ENCODE peak calls at places on chromosomes 13 and 19, in six cellular contexts. L, Q, J, B, A and T are unnamed samples.

GRCh38 chr13:113930711-113931637 is 42.9 kb downstream of the C13orf46 start:
- DNase-seq in L (no peak), Q (no peak), J (no peak), B (peak), A (no peak), T (no peak)

GRCh38 chr13:43905435-43906031 is 25.8 kb downstream of the LACC1 start:
- DNase-seq in L (peak), Q (peak), J (no peak), B (peak), A (peak), T (peak)

GRCh38 chr13:98014766-98015165 is 61.3 kb downstream of the IPO5 start:
- DNase-seq in L (peak), Q (no peak), J (no peak), B (no peak), A (peak), T (no peak)

GRCh38 chr13:68551701-68552522 is 1321.8 kb upstream of the PCDH9 start:
- DNase-seq in L (no peak), Q (peak), J (no peak), B (no peak), A (no peak), T (peak)

GRCh38 chr13:45051315-45051714 is 62.0 kb downstream of the GPALPP1 start:
- DNase-seq in L (no peak), Q (no peak), J (no peak), B (no peak), A (no peak), T (no peak)

GRCh38 chr19:19477705-19478383 is 37.5 kb downstream of the TSSK6 start:
- DNase-seq in L (no peak), Q (no peak), J (no peak), B (no peak), A (no peak), T (no peak)

GRCh38 chr19:16532440-16533273 is 9.6 kb downstream of the CHERP start:
- DNase-seq in L (no peak), Q (no peak), J (no peak), B (no peak), A (no peak), T (no peak)

GRCh38 chr13:110841846-110842245 is 73.0 kb downstream of the ANKRD10 start:
- DNase-seq in L (peak), Q (no peak), J (no peak), B (no peak), A (no peak), T (no peak)

GRCh38 chr13:36420437-36420891 is 11.8 kb upstream of the CCNA1 start:
- DNase-seq in L (peak), Q (peak), J (peak), B (peak), A (peak), T (peak)

GRCh38 chr19:29873024-29873800 is 61.4 kb downstream of the CCNE1 start:
- DNase-seq in L (peak), Q (peak), J (peak), B (peak), A (peak), T (peak)

GRCh38 chr13:67383358-67383757 is 153.2 kb upstream of the PCDH9 start:
- DNase-seq in L (no peak), Q (no peak), J (no peak), B (no peak), A (peak), T (peak)

GRCh38 chr19:18388328-18389094 is 2.6 kb downstream of the GDF15 start:
- DNase-seq in L (peak), Q (no peak), J (no peak), B (peak), A (peak), T (peak)

GRCh38 chr13:97344250-97345175 is 89.5 kb upstream of the RAP2A start:
- DNase-seq in L (peak), Q (peak), J (no peak), B (peak), A (peak), T (peak)

GRCh38 chr19:14519860-14520407 is 1.7 kb upstream of the DNAJB1 start:
- DNase-seq in L (no peak), Q (peak), J (no peak), B (no peak), A (no peak), T (peak)

GRCh38 chr13:43865892-43866291 is 13.6 kb downstream of the CCDC122 start:
- DNase-seq in L (no peak), Q (peak), J (no peak), B (no peak), A (peak), T (peak)

GRCh38 chr13:29743229-29743786 is 107.1 kb downstream of the UBL3 start:
- DNase-seq in L (no peak), Q (no peak), J (no peak), B (peak), A (peak), T (peak)

GRCh38 chr19:38878575-38879399 is 712 bp upstream of the RINL start:
- DNase-seq in L (no peak), Q (no peak), J (no peak), B (no peak), A (no peak), T (no peak)

GRCh38 chr19:17075860-17076538 is 422 bp downstream of the MYO9B start:
- DNase-seq in L (peak), Q (peak), J (peak), B (peak), A (peak), T (no peak)

GRCh38 chr19:44642375-44642774 is 1.3 kb upstream of the PVR start:
- DNase-seq in L (no peak), Q (no peak), J (no peak), B (no peak), A (no peak), T (no peak)